ENCODE peak calls at places on chromosomes 13 and 19, in nine cellular contexts. M is cardiac muscle cell; X is CD4-positive, alpha-beta T cell; F is stimulated activated CD4-positive, alpha-beta T cell treated with anti-CD3 and anti-CD28 coated beads, Interleukin-15, amount 100 ng/mL, for 1 hour; D is activated CD8-positive, alpha-beta memory T cell treated with anti-CD3 and anti-CD28 coated beads, Interleukin-2, amount 50 U/mL, for 4 hours; Z is activated CD4-positive, alpha-beta T cell treated with anti-CD3 and anti-CD28 coated beads, Interleukin-2, amount 50 U/mL, for 48 hours; P is stimulated activated CD8-positive, alpha-beta memory T cell treated with anti-CD3 and anti-CD28 coated beads, Interleukin-4, amount 100 ng/mL, for 1 hour; Q is T-helper 17 cell; H is A172. S is an unnamed sample.

GRCh38 chr19:48844472-48844871 is 8.2 kb upstream of the HSD17B14 start:
- DNase-seq in M (no peak), D (no peak), H (peak), Z (no peak), X (no peak), P (no peak), Q (no peak), F (no peak), S (no peak)

GRCh38 chr13:73259061-73259908 is 200.5 kb downstream of the KLF5 start:
- DNase-seq in X (no peak), D (no peak), Z (no peak), F (no peak), Q (no peak), H (peak), P (no peak), M (no peak), S (no peak)

GRCh38 chr19:46015080-46015960 is 7.5 kb downstream of the PGLYRP1 start:
- DNase-seq in X (peak), D (peak), Q (peak), M (peak), Z (peak), F (peak), H (no peak), P (no peak), S (peak)

GRCh38 chr13:74758188-74758587 is 624.0 kb upstream of the KLF12 start:
- DNase-seq in Q (no peak), Z (no peak), X (no peak), H (no peak), F (no peak), M (no peak), P (no peak), D (no peak), S (no peak)

GRCh38 chr13:89372193-89372592 is 1701.0 kb downstream of the SLITRK5 start:
- DNase-seq in M (no peak), X (no peak), Q (no peak), H (no peak), P (no peak), D (no peak), Z (no peak), F (no peak), S (no peak)

GRCh38 chr13:33312150-33312908 is 26.8 kb upstream of the STARD13 start:
- DNase-seq in P (no peak), F (no peak), H (no peak), Q (no peak), D (no peak), M (no peak), X (no peak), Z (no peak), S (peak)

GRCh38 chr19:49712397-49712859 is 21.5 kb downstream of the CPT1C start:
- DNase-seq in F (no peak), Z (no peak), M (no peak), X (no peak), D (no peak), Q (no peak), P (no peak), H (peak), S (no peak)

GRCh38 chr19:19115954-19116353 is 22.3 kb downstream of the TMEM161A start:
- DNase-seq in F (no peak), M (peak), D (peak), Z (peak), H (peak), X (peak), Q (peak), P (no peak), S (no peak)

GRCh38 chr13:76027131-76027530 is 391.0 kb downstream of the LMO7 start:
- DNase-seq in F (no peak), Q (no peak), P (no peak), Z (no peak), X (no peak), M (no peak), D (no peak), H (no peak), S (no peak)